ENCODE peak calls at places on chromosome 12, in eight cellular contexts. R is Peyer's patch, A is spleen, K is IMR-90, M is tibial nerve, U is lower leg skin, G is HCT116, J is adrenal gland. S is an unnamed sample.

GRCh38 chr12:22981711-22982110 is 356.7 kb downstream of the ETNK1 start:
- DNase-seq in R (no peak), A (no peak), K (peak), M (no peak), U (no peak), G (no peak), J (no peak), S (no peak)

GRCh38 chr12:132427999-132428871 is 61.7 kb upstream of the FBRSL1 start:
- DNase-seq in R (no peak), A (no peak), K (no peak), M (no peak), U (no peak), G (no peak), J (no peak), S (no peak)

GRCh38 chr12:51706206-51706605 is 115.2 kb downstream of the SCN8A start:
- DNase-seq in R (no peak), A (no peak), K (no peak), M (no peak), U (no peak), G (no peak), J (no peak), S (no peak)

GRCh38 chr12:89980236-89980635 is 271.6 kb upstream of the ATP2B1 start:
- DNase-seq in R (no peak), A (no peak), K (peak), M (peak), U (peak), G (no peak), J (peak), S (peak)

GRCh38 chr12:26878661-26879119 is 45.7 kb upstream of the ITPR2 start:
- DNase-seq in R (peak), A (no peak), K (no peak), M (peak), U (peak), G (no peak), J (peak), S (no peak)

GRCh38 chr12:67151891-67152290 is 117.3 kb upstream of the CAND1 start:
- DNase-seq in R (no peak), A (no peak), K (no peak), M (no peak), U (no peak), G (no peak), J (no peak), S (no peak)

GRCh38 chr12:119229837-119230236 is 51.1 kb downstream of the HSPB8 start:
- DNase-seq in R (no peak), A (no peak), K (peak), M (no peak), U (no peak), G (peak), J (peak), S (peak)

GRCh38 chr12:54195736-54196347 is 7.1 kb upstream of the SMUG1 start:
- DNase-seq in R (no peak), A (peak), K (peak), M (no peak), U (no peak), G (no peak), J (no peak), S (peak)

GRCh38 chr12:97006585-97006984 is 99.5 kb downstream of the NEDD1 start:
- DNase-seq in R (no peak), A (no peak), K (no peak), M (no peak), U (no peak), G (no peak), J (no peak), S (no peak)

GRCh38 chr12:112386726-112387125 is 4.5 kb upstream of the HECTD4 start:
- DNase-seq in R (no peak), A (no peak), K (peak), M (no peak), U (no peak), G (no peak), J (no peak), S (peak)
- TF ChIP-seq POLR2A in R (no peak), A (no peak), K (no peak), M (no peak), U (no peak), G (no peak), J (no peak), S (no peak)

GRCh38 chr12:28954333-28954732 is 194.7 kb upstream of the FAR2 start:
- DNase-seq in R (no peak), A (no peak), K (peak), M (no peak), U (no peak), G (no peak), J (no peak), S (no peak)
- H3K4me3 ChIP-seq in R (no peak), A (no peak), K (no peak), M (no peak), U (no peak), G (no peak), J (no peak), S (no peak)

GRCh38 chr12:34347367-34347766 is 325.1 kb downstream of the ALG10 start:
- DNase-seq in R (no peak), A (no peak), K (no peak), M (no peak), U (no peak), G (no peak), J (no peak), S (no peak)
- TF ChIP-seq CTCF in R (no peak), A (no peak), K (no peak), M (no peak), U (no peak), G (peak), J (no peak), S (no peak)

GRCh38 chr12:93976024-93976423 is 172.4 kb upstream of the PLXNC1 start:
- DNase-seq in R (no peak), A (no peak), K (no peak), M (no peak), U (no peak), G (no peak), J (no peak), S (no peak)

GRCh38 chr12:93968928-93969327 is 179.4 kb upstream of the PLXNC1 start:
- DNase-seq in R (no peak), A (no peak), K (no peak), M (no peak), U (no peak), G (no peak), J (no peak), S (peak)

GRCh38 chr12:93970892-93971688 is 177.3 kb upstream of the PLXNC1 start:
- DNase-seq in R (no peak), A (no peak), K (no peak), M (no peak), U (no peak), G (no peak), J (no peak), S (no peak)

GRCh38 chr12:93974252-93974651 is 174.1 kb upstream of the PLXNC1 start:
- DNase-seq in R (no peak), A (no peak), K (no peak), M (no peak), U (no peak), G (no peak), J (no peak), S (no peak)

GRCh38 chr12:93972411-93973208 is 175.8 kb upstream of the PLXNC1 start:
- DNase-seq in R (no peak), A (no peak), K (peak), M (no peak), U (no peak), G (no peak), J (no peak), S (no peak)
- TF ChIP-seq POLR2A in R (no peak), A (no peak), K (no peak), M (no peak), U (no peak), G (no peak), J (no peak), S (no peak)

DNA sequence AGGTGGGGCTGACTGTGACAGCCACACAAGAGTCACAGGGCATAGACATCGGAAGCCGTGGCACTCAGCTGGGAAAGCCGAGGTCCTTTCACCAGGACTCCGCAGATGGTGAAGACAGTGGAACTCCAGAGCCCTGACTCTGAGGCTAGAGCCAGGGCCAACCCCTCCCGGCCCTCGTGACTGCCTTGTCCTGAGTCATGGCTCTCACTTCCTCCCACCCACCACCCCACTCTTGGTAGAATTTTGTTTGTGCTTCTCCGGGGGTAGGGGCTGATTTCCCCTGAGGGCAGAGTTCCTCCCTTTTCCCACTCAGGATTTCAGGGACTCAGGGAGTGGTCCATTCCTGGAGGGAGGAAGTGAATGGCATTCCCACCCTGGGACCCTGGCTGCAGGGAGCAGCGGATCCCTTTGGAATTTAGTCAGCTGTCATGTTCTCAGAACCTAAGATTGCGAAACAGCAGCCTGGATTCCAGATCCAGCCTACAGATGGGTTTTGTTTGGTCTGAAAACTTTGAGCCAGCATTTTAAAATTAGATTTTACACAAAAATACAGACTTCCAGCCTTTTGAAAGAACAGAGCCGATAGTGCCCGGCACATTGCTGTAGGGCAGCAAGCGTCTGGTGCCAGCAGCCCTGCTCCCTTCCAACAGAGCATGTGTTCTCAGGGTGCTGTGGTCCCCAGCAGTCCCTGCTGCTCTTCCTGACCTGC is 50.7 kb downstream of the TPCN1 start:
- DNase-seq in R (peak), A (no peak), K (peak), M (peak), U (peak), G (no peak), J (peak), S (peak)
- H3K4me3 ChIP-seq in R (no peak), A (no peak), K (no peak), M (no peak), U (no peak), G (no peak), J (no peak), S (no peak)

GRCh38 chr12:48979602-48980388 is 1.7 kb downstream of the WNT1 start:
- DNase-seq in R (no peak), A (peak), K (no peak), M (no peak), U (no peak), G (no peak), J (no peak), S (peak)

GRCh38 chr12:48977290-48978281 is 536 bp upstream of the WNT1 start:
- DNase-seq in R (peak), A (peak), K (peak), M (peak), U (no peak), G (no peak), J (peak), S (peak)

GRCh38 chr12:48978741-48979601 is 849 bp downstream of the WNT1 start:
- DNase-seq in R (no peak), A (no peak), K (no peak), M (no peak), U (no peak), G (no peak), J (no peak), S (no peak)

GRCh38 chr12:48980389-48980952 is 2.3 kb downstream of the WNT1 start:
- DNase-seq in R (peak), A (no peak), K (no peak), M (no peak), U (no peak), G (no peak), J (no peak), S (peak)

DNA sequence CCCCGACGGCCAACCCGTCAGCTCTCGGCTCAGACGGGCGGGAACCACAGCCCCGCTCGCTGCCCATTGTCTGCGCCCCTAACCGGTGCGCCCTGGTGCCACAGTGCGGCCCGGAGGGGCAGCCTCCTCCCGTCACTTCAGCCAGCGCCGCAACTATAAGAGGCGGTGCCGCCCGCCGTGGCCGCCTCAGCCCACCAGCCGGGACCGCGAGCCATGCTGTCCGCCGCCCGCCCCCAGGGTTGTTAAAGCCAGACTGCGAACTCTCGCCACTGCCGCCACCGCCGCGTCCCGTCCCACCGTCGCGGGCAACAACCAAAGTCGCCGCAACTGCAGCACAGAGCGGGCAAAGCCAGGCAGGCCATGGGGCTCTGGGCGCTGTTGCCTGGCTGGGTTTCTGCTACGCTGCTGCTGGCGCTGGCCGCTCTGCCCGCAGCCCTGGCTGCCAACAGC is at the start of gene WNT1:
- DNase-seq in R (no peak), A (no peak), K (no peak), M (no peak), U (no peak), G (no peak), J (no peak), S (no peak)
- TF ChIP-seq CTCF in R (no peak), A (peak), K (no peak), M (peak), U (no peak), G (no peak), J (no peak), S (no peak)

DNA sequence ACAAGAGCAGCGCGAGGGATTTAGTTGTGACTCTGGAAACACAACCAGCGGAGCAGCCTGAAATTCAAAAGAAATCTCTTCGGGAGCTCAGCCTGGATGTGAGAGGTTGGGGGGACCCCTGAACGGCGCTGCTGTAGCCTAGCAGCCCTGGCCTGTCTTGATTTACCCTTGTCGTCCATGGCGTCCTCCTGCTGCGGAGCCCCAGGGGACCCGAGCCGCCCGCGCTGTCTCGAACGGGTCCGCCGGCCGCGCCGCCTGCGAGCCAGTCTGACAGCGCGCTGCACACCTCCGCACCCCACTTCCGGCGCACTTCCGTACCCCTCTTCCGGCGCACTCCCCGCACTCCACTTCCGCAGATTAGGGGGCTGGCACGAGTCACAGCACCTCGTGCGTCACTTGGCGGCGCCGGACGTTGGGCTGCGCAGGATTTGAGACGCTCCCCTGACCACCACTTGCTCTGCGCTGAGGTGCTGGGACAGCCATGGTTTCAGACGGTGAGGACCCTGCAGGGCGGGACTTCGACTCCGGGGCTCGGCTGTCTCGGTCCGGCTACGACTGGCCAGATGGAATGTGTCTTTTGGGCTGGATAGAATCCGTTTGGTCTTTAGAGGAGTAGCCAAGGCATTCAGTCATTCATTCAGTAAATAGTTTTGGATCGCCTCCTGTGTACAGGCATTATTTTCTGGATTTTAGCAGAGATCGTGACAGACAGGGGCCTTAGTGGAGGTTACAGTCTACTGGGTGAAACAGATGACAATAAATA is at the start of the genes EIF2B1 and GTF2H3:
- DNase-seq in R (peak), A (peak), K (peak), M (peak), U (peak), G (peak), J (peak), S (peak)
- TF ChIP-seq POLR2A in R (peak), A (peak), K (peak), M (peak), U (no peak), G (peak), J (peak), S (peak)

DNA sequence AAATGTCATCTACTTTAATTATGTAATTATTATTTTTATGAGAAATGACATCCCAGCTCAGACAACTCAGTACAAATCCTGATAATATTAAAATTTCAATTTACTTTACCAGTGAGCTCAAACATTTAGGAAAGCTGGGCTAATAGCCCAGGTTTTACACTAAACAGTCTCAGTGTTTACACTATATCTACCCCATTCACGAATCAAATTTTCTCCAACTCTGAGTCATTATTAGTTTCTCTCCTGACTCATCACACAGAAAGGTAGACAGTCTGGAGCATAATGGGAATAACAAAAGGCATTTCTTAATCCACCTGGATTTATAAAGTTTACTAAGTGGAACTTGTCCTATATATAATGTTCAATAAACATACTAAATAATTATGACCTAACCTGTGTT is 5.7 kb downstream of the PAWR start:
- DNase-seq in R (no peak), A (no peak), K (peak), M (no peak), U (no peak), G (no peak), J (no peak), S (no peak)
- H3K4me3 ChIP-seq in R (no peak), A (no peak), K (no peak), M (no peak), U (no peak), G (no peak), J (no peak), S (no peak)

GRCh38 chr12:203462-204260 is 10.3 kb downstream of the SLC6A12 start:
- DNase-seq in R (no peak), A (peak), K (no peak), M (no peak), U (no peak), G (no peak), J (no peak), S (no peak)
- TF ChIP-seq CTCF in R (no peak), A (no peak), K (no peak), M (peak), U (no peak), G (no peak), J (no peak), S (no peak)

DNA sequence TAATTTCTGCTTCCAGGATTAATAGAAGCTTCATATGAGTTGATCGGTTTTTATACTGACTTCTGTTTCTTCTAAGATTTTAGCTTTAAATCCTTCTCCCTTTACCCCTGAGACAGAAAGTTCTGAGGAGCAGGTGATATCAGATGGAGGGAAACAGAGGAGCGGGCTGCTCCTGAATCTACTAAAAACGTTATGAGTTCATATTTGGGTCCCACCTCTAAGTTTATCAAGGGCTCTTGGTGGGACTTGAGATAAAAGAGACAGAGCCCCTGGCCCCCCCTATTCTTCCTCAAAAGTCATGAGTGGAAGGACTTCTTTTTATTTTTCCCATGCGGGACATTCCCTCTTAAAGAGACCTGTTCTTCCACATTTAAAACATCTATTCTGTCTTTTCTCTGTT is 23.8 kb downstream of the CLEC2A start:
- DNase-seq in R (no peak), A (no peak), K (no peak), M (no peak), U (no peak), G (no peak), J (no peak), S (no peak)
- TF ChIP-seq POLR2A in R (no peak), A (no peak), K (no peak), M (no peak), U (no peak), G (no peak), J (no peak), S (no peak)

S was measured in NB4.